ENCODE peak calls at places on chromosomes 2 and 18, in five cellular contexts. C is AG04450, T is myocyte, E is left ventricle myocardium superior, Z is GM10248. X is an unnamed sample.

GRCh38 chr18:36354989-36355388 is 57.5 kb downstream of the FHOD3 start:
- DNase-seq in C (no peak), T (peak; percentile 41), E (no peak), Z (no peak), X (no peak)

GRCh38 chr2:215447673-215448081 is 11.8 kb upstream of the FN1 start:
- DNase-seq in C (no peak), T (no peak), E (no peak), Z (no peak), X (no peak)

GRCh38 chr2:142944264-142944663 is 66.8 kb downstream of the KYNU start:
- DNase-seq in C (no peak), T (no peak), E (no peak), Z (no peak), X (no peak)

GRCh38 chr2:145807978-145808377 is 1288.1 kb upstream of the ZEB2 start:
- DNase-seq in C (no peak), T (no peak), E (no peak), Z (no peak), X (no peak)

GRCh38 chr2:31335921-31336570 is 78.5 kb downstream of the XDH start:
- DNase-seq in C (peak; percentile 34), T (peak; percentile 11), E (no peak), Z (no peak), X (no peak)

GRCh38 chr2:134782792-134783191 is 55.6 kb upstream of the ACMSD start:
- DNase-seq in C (no peak), T (peak; percentile 46), E (no peak), Z (peak; percentile 25), X (no peak)

GRCh38 chr2:66865161-66865560 is 430.2 kb downstream of the MEIS1 start:
- DNase-seq in C (no peak), T (no peak), E (no peak), Z (no peak), X (no peak)

GRCh38 chr2:201839727-201840126 is 33.4 kb downstream of the CDK15 start:
- DNase-seq in C (no peak), T (no peak), E (no peak), Z (no peak), X (no peak)

GRCh38 chr18:38611036-38611964 is 1045.7 kb upstream of the CELF4 start:
- DNase-seq in C (no peak), T (peak; percentile 3), E (no peak), Z (peak; percentile 13), X (no peak)

GRCh38 chr2:225036431-225036830 is 5.8 kb downstream of the DOCK10 start:
- DNase-seq in C (no peak), T (no peak), E (no peak), Z (no peak), X (no peak)

GRCh38 chr2:241545113-241545512 is 13.4 kb upstream of the BOK start:
- DNase-seq in C (no peak), T (peak; percentile 66), E (peak; percentile 10), Z (peak; percentile 10), X (no peak)

GRCh38 chr2:232333361-232334135 is 45.0 kb upstream of the ALPP start:
- DNase-seq in C (no peak), T (no peak), E (peak; percentile 26), Z (no peak), X (no peak)

GRCh38 chr2:25877431-25878360 is 591 bp downstream of the ASXL2 start:
- DNase-seq in C (no peak), T (peak; percentile 60), E (peak; percentile 46), Z (peak; percentile 74), X (peak; percentile 55)

GRCh38 chr2:187297806-187298205 is 150.2 kb downstream of the CALCRL start:
- DNase-seq in C (no peak), T (peak; percentile 11), E (no peak), Z (no peak), X (no peak)

GRCh38 chr2:62871506-62871905 is 166.0 kb downstream of the EHBP1 start:
- DNase-seq in C (no peak), T (no peak), E (no peak), Z (no peak), X (no peak)

GRCh38 chr18:12597775-12598174 is 60.1 kb downstream of the SPIRE1 start:
- DNase-seq in C (peak; percentile 72), T (peak; percentile 89), E (peak; percentile 36), Z (no peak), X (no peak)

GRCh38 chr18:73366713-73367112 is 498.9 kb upstream of the NETO1 start:
- DNase-seq in C (peak; percentile 38), T (no peak), E (no peak), Z (no peak), X (no peak)

GRCh38 chr2:85898881-85899280 is 10.1 kb upstream of the ST3GAL5 start:
- DNase-seq in C (no peak), T (no peak), E (no peak), Z (no peak), X (no peak)

GRCh38 chr2:157891630-157892016 is 15.5 kb upstream of the ACVR1 start:
- DNase-seq in C (no peak), T (no peak), E (no peak), Z (no peak), X (no peak)

GRCh38 chr2:5440147-5440546 is 252.0 kb upstream of the SOX11 start:
- DNase-seq in C (no peak), T (no peak), E (no peak), Z (no peak), X (no peak)

GRCh38 chr2:222982010-222982908 is 69.7 kb upstream of the KCNE4 start:
- DNase-seq in C (peak; percentile 47), T (peak; percentile 79), E (peak; percentile 34), Z (no peak), X (peak; percentile 22)

GRCh38 chr18:12838178-12838634 is 45.8 kb downstream of the PTPN2 start:
- DNase-seq in C (peak; percentile 64), T (peak; percentile 51), E (no peak), Z (peak; percentile 26), X (no peak)

GRCh38 chr2:147255812-147256211 is 589.0 kb upstream of the ACVR2A start:
- DNase-seq in C (no peak), T (no peak), E (peak; percentile 20), Z (no peak), X (peak; percentile 76)

GRCh38 chr2:65530547-65531320 is 98.3 kb upstream of the SPRED2 start:
- DNase-seq in C (no peak), T (peak; percentile 8), E (no peak), Z (no peak), X (no peak)

GRCh38 chr2:109452318-109453305 is 161.2 kb downstream of the SEPTIN10 start:
- DNase-seq in C (no peak), T (no peak), E (no peak), Z (no peak), X (no peak)

GRCh38 chr18:12420831-12421421 is 13.2 kb downstream of the PRELID3A start:
- DNase-seq in C (no peak), T (no peak), E (no peak), Z (peak; percentile 39), X (no peak)

GRCh38 chr2:17791121-17791902 is 24.9 kb upstream of the MSGN1 start:
- DNase-seq in C (peak; percentile 78), T (peak; percentile 81), E (no peak), Z (no peak), X (no peak)

GRCh38 chr18:41906528-41907256 is 48.3 kb upstream of the PIK3C3 start:
- DNase-seq in C (peak; percentile 39), T (peak; percentile 51), E (no peak), Z (peak; percentile 52), X (no peak)

GRCh38 chr2:31137211-31138036 is 816 bp downstream of the GALNT14 start:
- DNase-seq in C (no peak), T (no peak), E (peak; percentile 33), Z (peak; percentile 27), X (no peak)

GRCh38 chr2:191607101-191607500 is 70.8 kb upstream of the NABP1 start:
- DNase-seq in C (no peak), T (no peak), E (no peak), Z (no peak), X (no peak)

GRCh38 chr2:37794717-37795116 is 123.3 kb upstream of the CDC42EP3 start:
- DNase-seq in C (no peak), T (peak; percentile 57), E (no peak), Z (no peak), X (no peak)